ENCODE peak calls at places on chromosomes 7 and 10, in ten cellular contexts. V, A, T, K, L, W, J, S, D and X are unnamed samples.

GRCh38 chr7:106779877-106780276 is 85.2 kb upstream of the PIK3CG start:
- DNase-seq in L (no peak), W (no peak), T (no peak), J (peak), K (no peak), S (no peak), V (no peak), D (no peak), A (no peak), X (no peak)

GRCh38 chr7:45217358-45217757 is 59.8 kb downstream of the RAMP3 start:
- DNase-seq in K (no peak), A (peak), L (no peak), S (no peak), T (no peak), W (no peak), J (peak), D (no peak), V (no peak), X (no peak)

GRCh38 chr10:75718996-75719395 is 287.6 kb downstream of the LRMDA start:
- DNase-seq in L (no peak), V (no peak), D (no peak), S (no peak), W (no peak), J (no peak), T (no peak), K (no peak), A (peak), X (no peak)

GRCh38 chr10:24556746-24557742 is 166.6 kb downstream of the ARHGAP21 start:
- DNase-seq in D (peak), K (no peak), L (peak), A (peak), T (peak), W (no peak), V (no peak), S (no peak), J (peak), X (no peak)

GRCh38 chr7:94276797-94277196 is 117.9 kb upstream of the COL1A2 start:
- DNase-seq in J (peak), S (no peak), D (no peak), T (peak), W (no peak), V (no peak), K (no peak), A (no peak), L (no peak), X (no peak)

GRCh38 chr10:60206735-60207134 is 182.9 kb downstream of the ANK3 start:
- DNase-seq in D (no peak), V (no peak), A (no peak), L (no peak), T (peak), S (no peak), J (peak), W (no peak), K (no peak), X (no peak)

GRCh38 chr10:72277996-72278667 is 4.4 kb downstream of the DDIT4 start:
- DNase-seq in K (no peak), S (no peak), J (no peak), L (peak), T (peak), V (no peak), D (no peak), W (no peak), A (no peak), X (no peak)

GRCh38 chr7:157519246-157519645 is 182.4 kb downstream of the DNAJB6 start:
- DNase-seq in W (no peak), K (no peak), V (no peak), D (no peak), T (no peak), J (no peak), S (no peak), A (no peak), L (no peak), X (peak)

GRCh38 chr7:4814463-4814862 is 39.0 kb downstream of the AP5Z1 start:
- DNase-seq in J (no peak), L (no peak), W (no peak), V (no peak), T (no peak), A (no peak), D (no peak), S (no peak), K (no peak), X (no peak)